ENCODE peak calls at places on chromosomes 16 and 17, in four cellular contexts. One of them, this sample, is unnamed.

GRCh38 chr17:57528084-57528451 is 217.0 kb downstream of the CCDC182 start:
- DNase-seq in Caco-2: peak
- DNase-seq in fibroblast of the aortic adventitia: no peak
- DNase-seq in esophagus muscularis mucosa: no peak
- DNase-seq in this sample: no peak

GRCh38 chr17:78817123-78817522 is 23.5 kb downstream of the USP36 start:
- DNase-seq in esophagus muscularis mucosa: no peak
- DNase-seq in fibroblast of the aortic adventitia: no peak
- DNase-seq in Caco-2: no peak
- DNase-seq in this sample: no peak

GRCh38 chr16:57435838-57436237 is 11.3 kb downstream of the CIAPIN1 start:
- DNase-seq in Caco-2: no peak
- DNase-seq in esophagus muscularis mucosa: no peak
- DNase-seq in fibroblast of the aortic adventitia: no peak
- DNase-seq in this sample: no peak

GRCh38 chr16:16007743-16008111 is 58.3 kb downstream of the ABCC1 start:
- DNase-seq in fibroblast of the aortic adventitia: no peak
- DNase-seq in esophagus muscularis mucosa: no peak
- DNase-seq in Caco-2: no peak
- DNase-seq in this sample: no peak

GRCh38 chr17:81044764-81045589 is 10.0 kb downstream of the BAIAP2 start:
- DNase-seq in esophagus muscularis mucosa: peak
- DNase-seq in fibroblast of the aortic adventitia: peak
- DNase-seq in Caco-2: no peak
- DNase-seq in this sample: peak

GRCh38 chr17:72063756-72064461 is 56.9 kb upstream of the SOX9 start:
- DNase-seq in fibroblast of the aortic adventitia: no peak
- DNase-seq in Caco-2: no peak
- DNase-seq in esophagus muscularis mucosa: peak
- DNase-seq in this sample: no peak

GRCh38 chr16:57562669-57563486 is 20.4 kb downstream of the ADGRG5 start:
- DNase-seq in fibroblast of the aortic adventitia: no peak
- DNase-seq in esophagus muscularis mucosa: no peak
- DNase-seq in Caco-2: no peak
- DNase-seq in this sample: no peak

GRCh38 chr17:29292071-29292991 is 1.6 kb downstream of the NUFIP2 start:
- DNase-seq in esophagus muscularis mucosa: no peak
- DNase-seq in fibroblast of the aortic adventitia: peak
- DNase-seq in Caco-2: peak
- DNase-seq in this sample: peak

GRCh38 chr16:89863741-89864391 is 9.5 kb upstream of the TCF25 start:
- DNase-seq in fibroblast of the aortic adventitia: peak
- DNase-seq in esophagus muscularis mucosa: no peak
- DNase-seq in Caco-2: peak
- DNase-seq in this sample: peak

GRCh38 chr17:78933959-78934568 is 8.9 kb upstream of the TIMP2 start:
- DNase-seq in Caco-2: no peak
- DNase-seq in fibroblast of the aortic adventitia: peak
- DNase-seq in esophagus muscularis mucosa: peak
- DNase-seq in this sample: peak

GRCh38 chr16:69444873-69445517 is 20.6 kb downstream of the CYB5B start:
- DNase-seq in Caco-2: no peak
- DNase-seq in esophagus muscularis mucosa: no peak
- DNase-seq in fibroblast of the aortic adventitia: peak
- DNase-seq in this sample: no peak

GRCh38 chr17:11486726-11487310 is 111.5 kb upstream of the DNAH9 start:
- DNase-seq in Caco-2: no peak
- DNase-seq in fibroblast of the aortic adventitia: no peak
- DNase-seq in esophagus muscularis mucosa: peak
- DNase-seq in this sample: no peak

GRCh38 chr16:11681977-11682654 is 13.9 kb downstream of the SNN start:
- DNase-seq in esophagus muscularis mucosa: no peak
- DNase-seq in fibroblast of the aortic adventitia: no peak
- DNase-seq in Caco-2: no peak
- DNase-seq in this sample: no peak

GRCh38 chr16:67104061-67104460 is 5.7 kb upstream of the PHAF1 start:
- DNase-seq in fibroblast of the aortic adventitia: peak
- DNase-seq in Caco-2: peak
- DNase-seq in esophagus muscularis mucosa: no peak
- DNase-seq in this sample: no peak

GRCh38 chr17:60712675-60713074 is 35.0 kb downstream of the BCAS3 start:
- DNase-seq in Caco-2: no peak
- DNase-seq in esophagus muscularis mucosa: no peak
- DNase-seq in fibroblast of the aortic adventitia: no peak
- DNase-seq in this sample: no peak

GRCh38 chr16:86214326-86215232 is 295.7 kb upstream of the FOXF1 start:
- DNase-seq in Caco-2: no peak
- DNase-seq in fibroblast of the aortic adventitia: peak
- DNase-seq in esophagus muscularis mucosa: no peak
- DNase-seq in this sample: peak

GRCh38 chr16:17134586-17134985 is 336.2 kb downstream of the XYLT1 start:
- DNase-seq in fibroblast of the aortic adventitia: no peak
- DNase-seq in esophagus muscularis mucosa: no peak
- DNase-seq in Caco-2: no peak
- DNase-seq in this sample: no peak

GRCh38 chr17:28911411-28912045 is 8.6 kb upstream of the DHRS13 start:
- DNase-seq in fibroblast of the aortic adventitia: no peak
- DNase-seq in esophagus muscularis mucosa: no peak
- DNase-seq in Caco-2: no peak
- DNase-seq in this sample: no peak

DNA sequence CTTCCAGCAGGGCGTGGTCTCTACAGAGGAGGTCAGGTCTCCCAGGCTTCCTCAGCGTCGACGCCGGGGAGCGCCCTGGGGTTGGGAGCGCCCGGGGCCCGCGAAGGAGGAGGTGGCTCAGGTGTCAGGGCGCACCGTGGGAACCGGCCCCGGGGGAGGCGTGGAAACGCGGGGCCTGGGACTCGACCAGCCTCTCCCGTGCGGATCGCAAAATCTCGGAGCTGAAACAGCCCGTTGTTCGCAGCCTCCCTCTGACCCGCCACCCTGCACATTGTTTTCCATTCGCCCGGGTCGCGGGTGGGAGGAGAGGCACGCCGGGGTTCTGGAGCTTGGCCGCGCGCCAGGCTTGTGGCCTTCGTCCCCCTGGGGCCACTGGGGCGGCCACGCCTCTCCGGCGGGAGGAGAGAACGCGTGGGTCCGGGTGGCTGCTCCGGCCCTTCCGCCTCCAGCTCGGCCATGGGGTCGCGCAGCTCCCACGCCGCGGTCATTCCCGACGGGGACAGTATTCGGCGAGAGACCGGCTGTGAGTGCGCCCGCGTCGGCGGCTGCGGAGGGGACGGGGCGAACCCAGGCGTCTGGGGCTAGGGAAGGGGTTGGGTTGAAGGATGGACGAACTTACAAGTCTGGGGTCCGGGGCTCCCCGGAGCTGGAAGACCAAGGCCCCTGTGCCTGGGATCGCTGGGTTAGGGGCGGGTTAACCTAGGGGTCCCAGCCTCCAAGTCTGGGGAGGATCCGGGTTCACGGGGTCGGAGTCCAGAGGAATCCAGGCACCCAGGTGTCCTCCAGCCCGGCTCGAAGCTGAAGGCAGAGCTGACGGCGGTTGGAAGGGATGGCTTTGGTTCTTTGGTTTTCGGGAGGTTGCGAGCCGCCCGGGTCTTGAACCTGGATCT is at the start of gene CHP2:
- DNase-seq in Caco-2: no peak
- DNase-seq in fibroblast of the aortic adventitia: no peak
- DNase-seq in esophagus muscularis mucosa: no peak
- DNase-seq in this sample: no peak
- TF ChIP-seq CTCF in Caco-2: no peak
- TF ChIP-seq CTCF in fibroblast of the aortic adventitia: no peak
- TF ChIP-seq CTCF in esophagus muscularis mucosa: no peak
- TF ChIP-seq CTCF in this sample: no peak

DNA sequence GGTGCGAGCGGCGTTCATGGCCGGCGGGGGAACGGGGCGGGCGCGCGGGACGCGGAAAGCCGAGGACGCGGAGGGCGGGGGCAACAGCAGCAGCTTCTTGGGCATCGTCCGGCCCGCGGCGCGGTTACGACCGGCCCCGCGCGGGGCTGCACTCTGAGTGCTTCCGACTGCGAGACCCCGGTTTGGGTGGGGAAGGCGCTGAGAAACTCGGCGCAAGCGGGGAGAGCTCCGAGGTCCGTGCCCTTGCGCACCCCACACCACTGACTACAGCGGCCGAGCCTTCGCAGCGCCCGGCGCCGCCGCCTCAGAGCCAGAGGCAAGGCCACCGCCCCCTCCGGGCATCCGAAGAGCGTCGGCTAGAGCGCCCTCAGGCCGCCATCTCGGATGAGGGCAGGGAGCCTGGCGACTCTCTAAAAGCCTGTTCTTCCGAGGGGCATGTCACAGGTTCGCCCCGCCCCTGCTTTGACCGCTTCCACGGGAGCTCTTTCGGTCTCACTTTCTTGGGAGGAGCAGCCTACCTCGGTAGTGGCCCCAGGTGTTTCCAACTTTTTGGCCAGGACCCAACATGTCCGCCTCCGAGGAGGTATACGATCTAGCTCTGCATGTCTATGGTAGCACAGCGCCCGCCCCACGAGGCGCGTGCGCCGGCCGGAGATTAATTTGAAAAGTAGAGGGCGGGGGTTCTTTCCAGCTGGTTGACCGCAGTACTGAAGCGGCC is at the start of gene PRPSAP1:
- DNase-seq in esophagus muscularis mucosa: peak
- DNase-seq in Caco-2: peak
- DNase-seq in fibroblast of the aortic adventitia: peak
- DNase-seq in this sample: peak
- TF ChIP-seq CTCF in esophagus muscularis mucosa: peak
- TF ChIP-seq CTCF in Caco-2: peak
- TF ChIP-seq CTCF in fibroblast of the aortic adventitia: peak
- TF ChIP-seq CTCF in this sample: peak

GRCh38 chr17:7215136-7215638 is 4.4 kb downstream of the DLG4 start:
- DNase-seq in fibroblast of the aortic adventitia: no peak
- DNase-seq in Caco-2: no peak
- DNase-seq in esophagus muscularis mucosa: peak
- DNase-seq in this sample: no peak
- TF ChIP-seq CTCF in fibroblast of the aortic adventitia: no peak
- TF ChIP-seq CTCF in Caco-2: no peak
- TF ChIP-seq CTCF in esophagus muscularis mucosa: no peak
- TF ChIP-seq CTCF in this sample: no peak

DNA sequence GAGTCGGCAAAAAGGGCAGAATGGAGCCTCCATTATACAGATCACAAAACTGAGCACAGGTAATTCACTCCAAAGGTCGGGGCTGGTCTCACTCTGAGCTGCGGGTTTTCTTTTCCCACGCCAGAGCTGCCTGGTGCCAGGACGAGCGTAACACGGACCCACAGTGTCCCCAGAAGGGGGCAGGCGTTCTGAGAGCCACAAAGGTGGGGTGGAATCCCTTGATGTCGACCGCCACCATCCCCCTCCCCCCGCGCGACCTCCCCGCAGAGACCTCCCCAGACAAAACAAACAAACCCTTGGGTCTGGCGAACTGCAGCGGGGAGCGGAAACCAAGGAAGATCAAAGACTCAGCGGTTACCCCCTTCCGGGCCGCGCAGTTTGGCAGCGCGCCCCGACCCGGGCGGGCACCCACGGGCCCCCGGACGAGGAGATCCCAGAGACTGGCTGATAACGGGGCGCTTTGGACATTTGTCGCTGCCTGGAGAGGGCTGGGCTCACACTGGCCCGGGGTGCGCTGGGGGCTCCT is 793 bp upstream of the NKD1 start:
- DNase-seq in fibroblast of the aortic adventitia: no peak
- DNase-seq in Caco-2: peak
- DNase-seq in esophagus muscularis mucosa: no peak
- DNase-seq in this sample: no peak
- TF ChIP-seq CTCF in fibroblast of the aortic adventitia: no peak
- TF ChIP-seq CTCF in Caco-2: peak
- TF ChIP-seq CTCF in esophagus muscularis mucosa: peak
- TF ChIP-seq CTCF in this sample: no peak

DNA sequence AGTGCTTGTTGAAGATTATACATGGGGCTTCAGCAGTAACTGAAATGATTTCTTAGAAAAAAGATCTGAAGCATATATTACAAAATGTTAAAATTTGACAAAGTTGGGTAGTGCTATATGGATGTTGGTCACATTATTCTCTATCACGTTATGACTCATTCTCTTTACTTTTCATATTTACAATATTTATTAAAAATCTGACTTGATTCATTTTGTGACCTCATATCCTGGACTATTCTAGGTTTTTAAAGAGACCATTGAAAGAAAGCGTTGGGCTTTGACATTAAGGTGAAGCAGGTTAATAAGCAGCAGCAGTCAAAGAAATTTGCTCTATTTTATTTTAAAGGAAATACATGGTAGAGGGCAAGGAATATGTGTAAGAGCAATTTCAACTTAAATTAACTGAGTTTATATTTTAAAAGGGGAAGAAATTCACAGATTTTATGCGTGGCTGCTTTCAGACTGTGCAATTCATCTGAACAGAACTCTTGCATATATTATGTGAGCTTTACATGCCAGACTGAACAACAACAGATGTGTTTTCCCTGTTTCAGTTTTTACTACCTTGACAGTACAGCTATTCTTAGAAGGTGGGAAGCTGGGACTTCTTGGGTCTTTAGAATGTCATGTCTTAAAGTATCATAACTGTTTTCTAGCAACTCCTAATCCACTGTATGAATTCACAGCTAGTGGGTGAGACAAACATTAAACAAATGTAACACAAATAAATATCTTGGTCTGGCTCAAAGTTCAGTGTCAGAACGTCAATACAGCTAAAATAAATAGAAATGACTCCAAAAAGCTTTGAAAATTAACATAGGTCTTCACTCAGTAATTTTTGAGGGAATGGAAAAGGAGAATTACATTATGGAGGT is 10.4 kb upstream of the FAM20A start:
- DNase-seq in esophagus muscularis mucosa: no peak
- DNase-seq in Caco-2: no peak
- DNase-seq in fibroblast of the aortic adventitia: no peak
- DNase-seq in this sample: no peak
- TF ChIP-seq CTCF in esophagus muscularis mucosa: no peak
- TF ChIP-seq CTCF in Caco-2: no peak
- TF ChIP-seq CTCF in fibroblast of the aortic adventitia: no peak
- TF ChIP-seq CTCF in this sample: no peak

DNA sequence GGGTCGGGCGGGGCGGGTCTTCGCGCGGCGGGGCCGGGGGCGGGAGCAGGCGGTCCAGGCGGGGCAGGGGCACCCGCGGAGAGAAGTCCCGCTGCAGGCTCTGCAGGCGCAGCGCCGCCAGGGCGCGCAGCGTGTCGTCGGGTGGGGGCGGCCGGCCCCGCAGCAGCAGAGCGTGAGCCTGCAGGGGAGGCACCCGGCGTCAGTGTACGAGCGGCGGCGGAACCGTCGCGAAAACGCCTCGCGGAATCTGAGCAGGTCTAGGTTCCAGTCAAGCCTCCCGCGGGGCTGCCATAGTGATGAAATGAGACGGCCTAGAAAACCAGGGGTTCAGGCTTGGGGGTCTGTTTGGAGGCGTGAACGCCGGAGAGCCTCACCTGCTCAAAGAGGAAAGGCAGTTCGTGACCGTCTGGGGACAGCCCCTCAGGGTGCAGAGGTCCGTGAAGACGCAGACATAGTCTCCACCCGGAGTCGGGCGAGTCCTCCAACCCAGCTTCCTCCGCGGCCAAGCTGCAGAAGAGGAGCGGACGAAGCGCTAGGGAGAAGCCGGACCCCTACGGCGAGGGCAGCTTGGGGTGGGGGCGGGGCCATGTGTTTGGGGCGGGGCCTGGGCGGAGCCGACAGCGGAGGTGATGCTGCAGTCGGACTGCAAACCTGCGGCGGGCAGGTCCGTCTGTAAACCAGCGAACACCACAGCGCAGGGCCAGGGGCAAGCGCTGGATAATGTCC is 6.4 kb downstream of the PLEKHH3 start:
- DNase-seq in esophagus muscularis mucosa: no peak
- DNase-seq in Caco-2: no peak
- DNase-seq in fibroblast of the aortic adventitia: no peak
- DNase-seq in this sample: no peak
- TF ChIP-seq CTCF in esophagus muscularis mucosa: no peak
- TF ChIP-seq CTCF in Caco-2: no peak
- TF ChIP-seq CTCF in fibroblast of the aortic adventitia: no peak
- TF ChIP-seq CTCF in this sample: no peak

GRCh38 chr17:74305865-74306654 is 20.0 kb upstream of the KIF19 start:
- DNase-seq in fibroblast of the aortic adventitia: no peak
- DNase-seq in esophagus muscularis mucosa: no peak
- DNase-seq in Caco-2: no peak
- DNase-seq in this sample: no peak
- TF ChIP-seq CTCF in fibroblast of the aortic adventitia: no peak
- TF ChIP-seq CTCF in esophagus muscularis mucosa: no peak
- TF ChIP-seq CTCF in Caco-2: no peak
- TF ChIP-seq CTCF in this sample: no peak

This sample was measured in breast epithelium.